ENCODE peak calls at places on chromosomes 7 and 10, in six cellular contexts. G, C, T, E, U and B are unnamed samples.

GRCh38 chr7:20283997-20284396 is 46.7 kb upstream of the ITGB8 start:
- DNase-seq in G (no peak), E (no peak), C (no peak), T (no peak), U (no peak), B (no peak)

GRCh38 chr7:22549667-22550513 is 49.9 kb upstream of the STEAP1B start:
- DNase-seq in U (no peak), E (peak; percentile 61), T (no peak), C (no peak), G (peak; percentile 53), B (no peak)

GRCh38 chr7:66100408-66101050 is 14.1 kb upstream of the CRCP start:
- DNase-seq in U (no peak), G (no peak), E (no peak), C (no peak), T (no peak), B (no peak)

GRCh38 chr10:51718804-51719291 is 19.5 kb upstream of the CSTF2T start:
- DNase-seq in E (no peak), G (no peak), T (no peak), C (no peak), U (no peak), B (no peak)

GRCh38 chr10:310371-310770 is 175.1 kb downstream of the ZMYND11 start:
- DNase-seq in C (no peak), U (no peak), T (no peak), G (no peak), E (no peak), B (no peak)

GRCh38 chr7:43135129-43135528 is 22.7 kb downstream of the HECW1 start:
- DNase-seq in U (peak; percentile 32), G (no peak), C (no peak), T (no peak), E (no peak), B (no peak)

GRCh38 chr10:132057191-132057681 is 8.5 kb upstream of the JAKMIP3 start:
- DNase-seq in T (no peak), U (peak; percentile 41), E (no peak), C (no peak), G (no peak), B (no peak)

GRCh38 chr10:62626817-62627216 is 177.7 kb upstream of the ADO start:
- DNase-seq in T (no peak), C (no peak), G (no peak), U (no peak), E (no peak), B (no peak)

GRCh38 chr7:149414745-149415390 is 46.0 kb downstream of the ZNF777 start:
- DNase-seq in U (no peak), E (peak; percentile 57), T (no peak), G (peak; percentile 38), C (peak; percentile 48), B (no peak)

GRCh38 chr7:37440738-37441404 is 7.8 kb downstream of the ELMO1 start:
- DNase-seq in E (peak; percentile 43), G (no peak), T (no peak), U (no peak), C (peak; percentile 7), B (no peak)

GRCh38 chr10:107747851-107748250 is 583.3 kb upstream of the SORCS1 start:
- DNase-seq in G (no peak), C (no peak), U (no peak), E (no peak), T (no peak), B (no peak)

GRCh38 chr10:3036155-3036554 is 31.2 kb upstream of the PFKP start:
- DNase-seq in T (no peak), E (no peak), G (no peak), U (no peak), C (no peak), B (no peak)

GRCh38 chr7:148882668-148883232 is 1.3 kb downstream of the EZH2 start:
- DNase-seq in U (peak; percentile 14), G (no peak), T (no peak), E (no peak), C (no peak), B (no peak)

GRCh38 chr10:19421664-19422063 is 373.1 kb downstream of the MALRD1 start:
- DNase-seq in T (no peak), C (no peak), E (no peak), U (no peak), G (no peak), B (no peak)

GRCh38 chr10:94496010-94496409 is 49.6 kb upstream of the HELLS start:
- DNase-seq in E (no peak), C (no peak), T (no peak), G (no peak), U (no peak), B (no peak)

GRCh38 chr7:43119371-43120069 is 7.1 kb downstream of the HECW1 start:
- DNase-seq in U (no peak), T (no peak), G (no peak), C (no peak), E (no peak), B (no peak)

GRCh38 chr7:36630112-36630650 is 94.1 kb downstream of the AOAH start:
- DNase-seq in E (no peak), T (no peak), U (no peak), G (no peak), C (no peak), B (no peak)

GRCh38 chr7:77321300-77321699 is 94.8 kb downstream of the GSAP start:
- DNase-seq in C (no peak), T (no peak), U (no peak), G (no peak), E (no peak), B (no peak)

GRCh38 chr10:97032624-97033023 is 153.1 kb downstream of the SLIT1 start:
- DNase-seq in C (no peak), E (no peak), T (no peak), U (no peak), G (no peak), B (no peak)

GRCh38 chr10:48733329-48733728 is 48.7 kb downstream of the WDFY4 start:
- DNase-seq in T (no peak), U (no peak), E (no peak), G (no peak), C (no peak), B (no peak)

GRCh38 chr10:131311661-131312260 is at the start of gene TCERG1L:
- DNase-seq in E (no peak), G (peak; percentile 46), C (no peak), T (no peak), U (no peak), B (no peak)

GRCh38 chr10:25177093-25177753 is 2.4 kb downstream of the GPR158 start:
- DNase-seq in G (no peak), E (no peak), U (no peak), C (no peak), T (no peak), B (no peak)

GRCh38 chr7:39592586-39592985 is 26.4 kb downstream of the YAE1 start:
- DNase-seq in T (no peak), C (no peak), U (no peak), G (no peak), E (no peak), B (no peak)

GRCh38 chr7:38858281-38858884 is 50.6 kb downstream of the VPS41 start:
- DNase-seq in C (no peak), T (no peak), E (no peak), U (no peak), G (no peak), B (no peak)

GRCh38 chr10:43888551-43888950 is 239.9 kb upstream of the ZNF32 start:
- DNase-seq in C (no peak), T (no peak), U (no peak), E (no peak), G (no peak), B (no peak)

GRCh38 chr7:155254018-155254417 is 43.7 kb upstream of the INSIG1 start:
- DNase-seq in C (no peak), G (peak; percentile 89), E (no peak), U (no peak), T (no peak), B (no peak)

GRCh38 chr7:33728779-33729646 is 176.3 kb upstream of the BMPER start:
- DNase-seq in U (no peak), C (no peak), G (no peak), E (no peak), T (no peak), B (no peak)

GRCh38 chr7:95026018-95026417 is 118.6 kb downstream of the PPP1R9A start:
- DNase-seq in T (no peak), E (no peak), C (no peak), U (no peak), G (no peak), B (no peak)

GRCh38 chr7:78073470-78074382 is 275.2 kb downstream of the PHTF2 start:
- DNase-seq in U (no peak), E (no peak), T (no peak), C (no peak), G (no peak), B (no peak)

GRCh38 chr10:95181731-95182130 is 12.3 kb upstream of the ACSM6 start:
- DNase-seq in U (no peak), T (no peak), E (no peak), G (no peak), C (no peak), B (no peak)

GRCh38 chr10:37860494-37861190 is 3.2 kb upstream of the ZNF248 start:
- DNase-seq in T (no peak), E (no peak), U (peak; percentile 39), G (no peak), C (no peak), B (no peak)

GRCh38 chr10:31064334-31064733 is 32.7 kb upstream of the ZNF438 start:
- DNase-seq in E (no peak), T (no peak), U (no peak), C (no peak), G (no peak), B (no peak)